ENCODE peak calls at places on chromosomes 2 and 18, in seven cellular contexts. Y is HepG2, A is A549, D is IMR-90, S is GM12878, O is SK-N-SH, H is K562. W is an unnamed sample.

GRCh38 chr2:30456106-30456505 is 9.1 kb downstream of the LCLAT1 start:
- DNase-seq in Y (no peak), A (no peak), D (no peak), S (no peak), O (no peak), H (no peak), W (no peak)

GRCh38 chr2:179915395-179915992 is 54.1 kb upstream of the ZNF385B start:
- DNase-seq in Y (no peak), A (no peak), D (no peak), S (no peak), O (no peak), H (no peak), W (no peak)

GRCh38 chr2:156619021-156619539 is 182.9 kb downstream of the GPD2 start:
- DNase-seq in Y (no peak), A (no peak), D (no peak), S (no peak), O (no peak), H (no peak), W (no peak)

GRCh38 chr18:79558196-79559120 is 121.1 kb upstream of the CTDP1 start:
- DNase-seq in Y (no peak), A (no peak), D (no peak), S (no peak), O (no peak), H (no peak), W (no peak)

GRCh38 chr2:191245046-191245868 is at the start of gene MYO1B:
- DNase-seq in Y (peak; percentile 81), A (peak; percentile 58), D (peak; percentile 74), S (no peak), O (peak; percentile 94), H (peak; percentile 11), W (peak; percentile 39)

GRCh38 chr18:46555724-46556123 is 101.3 kb downstream of the LOXHD1 start:
- DNase-seq in Y (peak; percentile 38), A (peak; percentile 40), D (peak; percentile 3), S (no peak), O (peak; percentile 45), H (peak; percentile 60), W (peak; percentile 21)

GRCh38 chr18:41126541-41127235 is 828.3 kb upstream of the PIK3C3 start:
- DNase-seq in Y (no peak), A (no peak), D (peak; percentile 84), S (no peak), O (no peak), H (no peak), W (no peak)

GRCh38 chr2:98518106-98518505 is 73.4 kb downstream of the INPP4A start:
- DNase-seq in Y (peak; percentile 55), A (no peak), D (no peak), S (no peak), O (peak; percentile 56), H (peak; percentile 45), W (no peak)

GRCh38 chr2:128440087-128440665 is 121.5 kb upstream of the HS6ST1 start:
- DNase-seq in Y (no peak), A (no peak), D (no peak), S (no peak), O (no peak), H (no peak), W (peak; percentile 37)

GRCh38 chr2:165952600-165953210 is 871 bp downstream of the TTC21B start:
- DNase-seq in Y (peak; percentile 12), A (no peak), D (peak; percentile 3), S (no peak), O (no peak), H (peak; percentile 61), W (no peak)

GRCh38 chr2:234422895-234423505 is 73.9 kb downstream of the ARL4C start:
- DNase-seq in Y (no peak), A (no peak), D (no peak), S (no peak), O (no peak), H (no peak), W (no peak)

GRCh38 chr2:121257476-121257831 is 27.5 kb downstream of the TFCP2L1 start:
- DNase-seq in Y (no peak), A (no peak), D (no peak), S (no peak), O (no peak), H (no peak), W (no peak)

GRCh38 chr2:80363330-80363729 is 58.8 kb upstream of the LRRTM1 start:
- DNase-seq in Y (no peak), A (no peak), D (no peak), S (no peak), O (no peak), H (no peak), W (no peak)

GRCh38 chr2:25844089-25844488 is 34.2 kb downstream of the ASXL2 start:
- DNase-seq in Y (no peak), A (no peak), D (peak; percentile 65), S (no peak), O (no peak), H (no peak), W (no peak)

GRCh38 chr18:56955490-56955889 is 191.4 kb upstream of the BOD1L2 start:
- DNase-seq in Y (no peak), A (no peak), D (no peak), S (no peak), O (no peak), H (no peak), W (no peak)
- H3K4me2 ChIP-seq in Y (no peak overlapping the region), A (no peak overlapping the region), D (no peak overlapping the region), S (no peak overlapping the region), O (no peak overlapping the region), H (no peak overlapping the region), W (no peak overlapping the region)

GRCh38 chr2:176003958-176004357 is 1.9 kb upstream of the LNPK start:
- DNase-seq in Y (no peak), A (no peak), D (no peak), S (no peak), O (no peak), H (peak; percentile 13), W (no peak)
- TF ChIP-seq RFX5 in Y (no peak), A (no peak), D (no peak), S (no peak), O (no peak), H (no peak), W (no peak)

GRCh38 chr2:100757621-100758394 is 62.1 kb upstream of the NPAS2 start:
- DNase-seq in Y (peak; percentile 66), A (peak; percentile 39), D (peak; percentile 98), S (no peak), O (no peak), H (no peak), W (no peak)
- H3K4me2 ChIP-seq in Y (peak overlapping the region; percentile 39), A (peak overlapping the region; percentile 62), D (peak overlapping the region; percentile 24), S (no peak overlapping the region), O (peak overlapping the region; percentile 61), H (no peak overlapping the region), W (no peak overlapping the region)

GRCh38 chr2:227410191-227410590 is 22.4 kb upstream of the SCYGR1 start:
- DNase-seq in Y (no peak), A (no peak), D (no peak), S (no peak), O (no peak), H (no peak), W (no peak)
- TF ChIP-seq RFX5 in Y (no peak), A (no peak), D (no peak), S (no peak), O (no peak), H (no peak), W (no peak)

GRCh38 chr2:239001794-239002193 is 153.9 kb downstream of the TWIST2 start:
- DNase-seq in Y (no peak), A (no peak), D (no peak), S (no peak), O (no peak), H (no peak), W (no peak)

GRCh38 chr2:239002591-239002959 is 154.7 kb downstream of the TWIST2 start:
- DNase-seq in Y (no peak), A (no peak), D (no peak), S (no peak), O (no peak), H (no peak), W (no peak)

GRCh38 chr2:239003933-239004636 is 156.2 kb downstream of the TWIST2 start:
- DNase-seq in Y (no peak), A (no peak), D (no peak), S (no peak), O (no peak), H (no peak), W (no peak)

GRCh38 chr2:239005586-239005985 is 157.7 kb downstream of the TWIST2 start:
- DNase-seq in Y (no peak), A (no peak), D (no peak), S (no peak), O (no peak), H (no peak), W (no peak)

GRCh38 chr2:239002960-239003932 is 155.4 kb downstream of the TWIST2 start:
- DNase-seq in Y (no peak), A (no peak), D (peak; percentile 65), S (no peak), O (no peak), H (no peak), W (no peak)
- H3K4me2 ChIP-seq in Y (no peak overlapping the region), A (no peak overlapping the region), D (peak overlapping the region; percentile 1), S (no peak overlapping the region), O (peak overlapping the region; percentile 24), H (no peak overlapping the region), W (no peak overlapping the region)